ENCODE peak calls at places on chromosomes 1 and 21, in four cellular contexts. J, L, R and Q are unnamed samples.

GRCh38 chr1:240027059-240027462 is 64.6 kb upstream of the FMN2 start:
- DNase-seq in J (peak), L (peak), R (peak), Q (peak)

GRCh38 chr1:160394673-160395072 is 5.7 kb upstream of the VANGL2 start:
- DNase-seq in J (no peak), L (no peak), R (no peak), Q (no peak)

GRCh38 chr1:247905899-247906503 is 10.6 kb downstream of the OR2W3 start:
- DNase-seq in J (no peak), L (no peak), R (no peak), Q (no peak)

GRCh38 chr1:30871276-30871871 is 37.2 kb downstream of the SDC3 start:
- DNase-seq in J (no peak), L (no peak), R (no peak), Q (no peak)

GRCh38 chr1:61253059-61253735 is 170.8 kb downstream of the NFIA start:
- DNase-seq in J (no peak), L (no peak), R (peak), Q (peak)

GRCh38 chr1:204894031-204894430 is 23.4 kb downstream of the NFASC start:
- DNase-seq in J (no peak), L (no peak), R (no peak), Q (no peak)

GRCh38 chr1:154955039-154955717 is 721 bp downstream of the PBXIP1 start:
- DNase-seq in J (no peak), L (peak), R (peak), Q (peak)

GRCh38 chr1:41758490-41758889 is 160.2 kb downstream of the HIVEP3 start:
- DNase-seq in J (no peak), L (no peak), R (no peak), Q (no peak)

GRCh38 chr1:203592728-203593127 is 33.9 kb upstream of the ATP2B4 start:
- DNase-seq in J (no peak), L (no peak), R (no peak), Q (no peak)

GRCh38 chr1:235940282-235940681 is 73.6 kb upstream of the LYST start:
- DNase-seq in J (no peak), L (no peak), R (no peak), Q (no peak)

GRCh38 chr1:41239988-41240610 is 2.0 kb downstream of the SCMH1 start:
- DNase-seq in J (peak), L (no peak), R (peak), Q (peak)

GRCh38 chr1:20437640-20438039 is 48.4 kb downstream of the CAMK2N1 start:
- DNase-seq in J (no peak), L (no peak), R (no peak), Q (no peak)

GRCh38 chr1:2318294-2319278 is 72.8 kb downstream of the MORN1 start:
- DNase-seq in J (no peak), L (no peak), R (no peak), Q (no peak)

GRCh38 chr21:22223385-22223784 is 1225.2 kb downstream of the NCAM2 start:
- DNase-seq in J (no peak), L (no peak), R (no peak), Q (no peak)

GRCh38 chr1:160410412-160411005 is 10.1 kb downstream of the VANGL2 start:
- DNase-seq in J (no peak), L (peak), R (no peak), Q (no peak)

GRCh38 chr1:56423716-56424115 is 155.6 kb downstream of the PLPP3 start:
- DNase-seq in J (no peak), L (no peak), R (no peak), Q (no peak)

GRCh38 chr1:52059326-52059725 is 3.2 kb downstream of the BTF3L4 start:
- DNase-seq in J (no peak), L (no peak), R (no peak), Q (no peak)

GRCh38 chr1:111290104-111290503 is 547 bp upstream of the CHIA start:
- DNase-seq in J (no peak), L (no peak), R (no peak), Q (no peak)

GRCh38 chr1:67300561-67300960 is 7.1 kb upstream of the IL12RB2 start:
- DNase-seq in J (no peak), L (no peak), R (no peak), Q (no peak)

DNA sequence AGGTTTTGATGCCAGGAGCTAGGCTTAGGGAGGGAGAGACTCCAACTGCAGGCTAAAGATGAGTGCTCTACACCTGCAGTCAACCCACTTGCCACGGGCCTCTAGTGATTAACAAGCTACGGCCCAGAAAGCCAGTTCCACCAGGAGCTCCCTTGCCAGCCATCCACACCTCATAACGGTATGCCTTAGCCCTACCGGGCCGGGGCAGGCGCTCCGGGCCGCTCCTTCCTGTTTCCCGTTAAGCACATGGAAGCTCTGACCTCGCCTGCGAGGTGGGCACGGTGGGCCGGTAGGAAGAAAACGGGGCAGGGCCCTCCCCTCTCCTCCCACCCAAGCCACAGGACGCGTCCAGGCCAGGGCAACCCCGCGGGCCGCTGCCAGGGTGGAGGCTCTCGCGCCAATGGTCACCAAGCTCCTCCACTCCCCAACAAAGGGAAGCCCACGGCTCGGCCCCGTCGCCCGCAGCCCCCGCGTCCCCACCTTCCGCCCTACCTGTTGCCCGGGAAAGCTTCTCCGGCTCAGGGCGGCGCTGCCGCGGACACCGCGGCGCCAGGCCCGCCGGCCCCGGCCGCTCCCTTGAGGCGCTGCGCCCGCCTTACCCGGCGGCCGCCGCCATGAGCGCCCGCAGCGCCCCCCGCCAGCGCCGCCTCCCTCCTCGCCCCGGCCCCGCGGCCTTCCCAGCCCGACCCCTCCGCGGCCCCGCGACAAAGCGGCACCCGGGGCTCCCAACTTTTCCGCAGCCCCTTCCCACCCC is 632 bp downstream of the CERS2 start:
- DNase-seq in J (peak), L (peak), R (no peak), Q (peak)
- TF ChIP-seq ELF4 in J (no peak), L (no peak), R (no peak), Q (no peak)

DNA sequence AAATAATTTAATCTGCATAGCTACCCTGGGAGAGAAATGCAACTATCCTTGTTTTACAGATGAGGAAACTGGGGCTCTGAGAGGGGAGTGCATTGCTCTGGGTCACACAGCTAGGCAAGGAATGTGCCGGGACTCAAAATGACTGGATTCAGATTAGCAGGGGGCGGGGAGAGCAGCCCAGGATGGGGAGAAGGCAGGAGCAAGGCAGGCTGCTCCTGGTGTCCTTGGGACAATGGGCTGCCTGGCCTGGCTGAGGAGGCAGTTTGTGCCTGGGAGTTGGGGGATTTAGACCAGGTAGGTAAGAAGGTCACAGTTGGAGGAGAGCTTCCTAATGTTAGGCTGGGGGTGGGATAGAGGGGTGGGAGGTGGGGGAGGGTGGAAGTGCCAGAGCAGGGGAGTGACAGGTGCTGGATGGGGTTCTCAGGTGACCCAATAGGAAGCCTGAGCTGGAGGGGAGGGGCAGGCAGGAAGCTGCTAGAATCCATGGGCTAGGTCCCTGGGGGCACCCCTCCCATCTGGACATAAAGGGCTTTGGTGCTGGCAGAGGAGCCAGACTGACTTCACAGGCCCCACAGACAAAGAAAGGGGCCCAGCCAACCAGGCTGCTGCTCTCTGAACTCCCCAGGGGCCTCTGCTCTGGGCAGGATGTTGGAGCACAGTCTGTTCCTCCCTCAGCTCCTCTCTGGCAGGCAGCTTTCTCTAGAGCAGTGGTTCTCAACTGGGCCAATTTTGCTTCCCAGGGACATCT is 29.0 kb downstream of the TRIM62 start:
- DNase-seq in J (no peak), L (peak), R (peak), Q (no peak)
- TF ChIP-seq ELF4 in J (no peak), L (no peak), R (no peak), Q (no peak)

GRCh38 chr1:100354971-100355394 is 2.7 kb downstream of the CDC14A start:
- DNase-seq in J (peak), L (no peak), R (peak), Q (peak)
- TF ChIP-seq ELF4 in J (no peak), L (no peak), R (no peak), Q (no peak)

GRCh38 chr1:53315456-53316048 is 12.3 kb downstream of the LRP8 start:
- DNase-seq in J (no peak), L (no peak), R (no peak), Q (no peak)

GRCh38 chr1:53314606-53315005 is 13.3 kb downstream of the LRP8 start:
- DNase-seq in J (no peak), L (no peak), R (no peak), Q (no peak)

GRCh38 chr1:53317651-53318539 is 10.0 kb downstream of the LRP8 start:
- DNase-seq in J (no peak), L (no peak), R (no peak), Q (no peak)

GRCh38 chr1:53316058-53316741 is 11.7 kb downstream of the LRP8 start:
- DNase-seq in J (peak), L (no peak), R (no peak), Q (no peak)

GRCh38 chr1:53316742-53317650 is 10.9 kb downstream of the LRP8 start:
- DNase-seq in J (peak), L (no peak), R (no peak), Q (no peak)
- TF ChIP-seq ELF4 in J (no peak), L (no peak), R (no peak), Q (no peak)